ENCODE peak calls at places on chromosomes 3 and 15, in seven cellular contexts. One of them, this sample, is unnamed.

GRCh38 chr15:33064878-33065277 is 129.6 kb downstream of the FMN1 start:
- DNase-seq in tibial artery: no peak
- DNase-seq in NCI-H460: no peak
- DNase-seq in MCF 10A: no peak
- DNase-seq in T-helper 1 cell: no peak
- DNase-seq in H54: no peak
- DNase-seq in neural progenitor cell: no peak
- DNase-seq in this sample: no peak

GRCh38 chr3:38137615-38138346 is 680 bp upstream of the MYD88 start:
- DNase-seq in tibial artery: no peak
- DNase-seq in NCI-H460: no peak
- DNase-seq in MCF 10A: no peak
- DNase-seq in T-helper 1 cell: no peak
- DNase-seq in H54: no peak
- DNase-seq in neural progenitor cell: peak
- DNase-seq in this sample: no peak

GRCh38 chr3:123884258-123884831 is at the start of gene MYLK:
- DNase-seq in tibial artery: peak
- DNase-seq in NCI-H460: peak
- DNase-seq in MCF 10A: peak
- DNase-seq in T-helper 1 cell: no peak
- DNase-seq in H54: peak
- DNase-seq in neural progenitor cell: peak
- DNase-seq in this sample: no peak

GRCh38 chr15:59918994-59919951 is 84.8 kb upstream of the FOXB1 start:
- DNase-seq in tibial artery: no peak
- DNase-seq in NCI-H460: no peak
- DNase-seq in MCF 10A: peak
- DNase-seq in T-helper 1 cell: no peak
- DNase-seq in H54: peak
- DNase-seq in neural progenitor cell: no peak
- DNase-seq in this sample: no peak

GRCh38 chr15:66701422-66702034 is 508 bp upstream of the SMAD6 start:
- DNase-seq in tibial artery: peak
- DNase-seq in NCI-H460: peak
- DNase-seq in MCF 10A: peak
- DNase-seq in T-helper 1 cell: no peak
- DNase-seq in H54: peak
- DNase-seq in neural progenitor cell: peak
- DNase-seq in this sample: peak

GRCh38 chr3:43369404-43370345 is 83.3 kb downstream of the SNRK start:
- DNase-seq in tibial artery: no peak
- DNase-seq in NCI-H460: no peak
- DNase-seq in MCF 10A: no peak
- DNase-seq in T-helper 1 cell: no peak
- DNase-seq in H54: no peak
- DNase-seq in neural progenitor cell: no peak
- DNase-seq in this sample: no peak

GRCh38 chr3:13278783-13279531 is 141.2 kb downstream of the NUP210 start:
- DNase-seq in tibial artery: no peak
- DNase-seq in NCI-H460: no peak
- DNase-seq in MCF 10A: no peak
- DNase-seq in T-helper 1 cell: no peak
- DNase-seq in H54: no peak
- DNase-seq in neural progenitor cell: no peak
- DNase-seq in this sample: no peak

GRCh38 chr15:83081256-83082014 is 14.4 kb upstream of the BTBD1 start:
- DNase-seq in tibial artery: no peak
- DNase-seq in NCI-H460: no peak
- DNase-seq in MCF 10A: no peak
- DNase-seq in T-helper 1 cell: no peak
- DNase-seq in H54: no peak
- DNase-seq in neural progenitor cell: no peak
- DNase-seq in this sample: no peak

GRCh38 chr15:84859143-84859542 is 25.3 kb upstream of the SLC28A1 start:
- DNase-seq in tibial artery: no peak
- DNase-seq in NCI-H460: no peak
- DNase-seq in MCF 10A: peak
- DNase-seq in T-helper 1 cell: no peak
- DNase-seq in H54: no peak
- DNase-seq in neural progenitor cell: no peak
- DNase-seq in this sample: no peak

GRCh38 chr3:43523454-43524053 is 98.3 kb downstream of the ANO10 start:
- DNase-seq in tibial artery: no peak
- DNase-seq in NCI-H460: no peak
- DNase-seq in MCF 10A: no peak
- DNase-seq in T-helper 1 cell: no peak
- DNase-seq in H54: no peak
- DNase-seq in neural progenitor cell: no peak
- DNase-seq in this sample: no peak

GRCh38 chr3:29481249-29481648 is 200.4 kb downstream of the RBMS3 start:
- DNase-seq in tibial artery: no peak
- DNase-seq in NCI-H460: no peak
- DNase-seq in MCF 10A: no peak
- DNase-seq in T-helper 1 cell: no peak
- DNase-seq in H54: no peak
- DNase-seq in neural progenitor cell: no peak
- DNase-seq in this sample: no peak

GRCh38 chr3:57164217-57164605 is 942 bp downstream of the IL17RD start:
- DNase-seq in tibial artery: peak
- DNase-seq in NCI-H460: no peak
- DNase-seq in MCF 10A: peak
- DNase-seq in T-helper 1 cell: no peak
- DNase-seq in H54: no peak
- DNase-seq in neural progenitor cell: no peak
- DNase-seq in this sample: no peak

GRCh38 chr3:10170915-10171478 is 6.3 kb downstream of the IRAK2 start:
- DNase-seq in tibial artery: no peak
- DNase-seq in NCI-H460: no peak
- DNase-seq in MCF 10A: no peak
- DNase-seq in T-helper 1 cell: no peak
- DNase-seq in H54: no peak
- DNase-seq in neural progenitor cell: no peak
- DNase-seq in this sample: no peak

GRCh38 chr15:66730168-66731014 is 28.4 kb downstream of the SMAD6 start:
- DNase-seq in tibial artery: no peak
- DNase-seq in NCI-H460: no peak
- DNase-seq in MCF 10A: no peak
- DNase-seq in T-helper 1 cell: no peak
- DNase-seq in H54: no peak
- DNase-seq in neural progenitor cell: no peak
- DNase-seq in this sample: no peak

GRCh38 chr3:128383316-128384235 is 83.1 kb downstream of the DNAJB8 start:
- DNase-seq in tibial artery: peak
- DNase-seq in NCI-H460: peak
- DNase-seq in MCF 10A: peak
- DNase-seq in T-helper 1 cell: no peak
- DNase-seq in H54: peak
- DNase-seq in neural progenitor cell: no peak
- DNase-seq in this sample: peak

GRCh38 chr3:179852117-179852886 is 184.4 kb downstream of the PEX5L start:
- DNase-seq in tibial artery: no peak
- DNase-seq in NCI-H460: no peak
- DNase-seq in MCF 10A: peak
- DNase-seq in T-helper 1 cell: no peak
- DNase-seq in H54: peak
- DNase-seq in neural progenitor cell: peak
- DNase-seq in this sample: peak